ENCODE peak calls at places on chromosomes 11 and 22, in five cellular contexts. G, U, L, B and H are unnamed samples.
A peak's percentile ranks its signal among the peaks of the same experiment; 100 is the strongest.

GRCh38 chr11:124581817-124582216 is 12.0 kb downstream of the OR8A1 start:
- DNase-seq in L (no peak), B (no peak), U (no peak), G (no peak), H (no peak)

GRCh38 chr22:26589845-26590524 is at the start of gene TPST2:
- DNase-seq in U (peak; percentile 91), B (no peak), L (peak; percentile 76), G (peak; percentile 65), H (peak; percentile 73)

GRCh38 chr11:59221438-59221837 is 8.7 kb upstream of the MPEG1 start:
- DNase-seq in G (peak; percentile 25), L (no peak), U (no peak), B (no peak), H (peak; percentile 68)

GRCh38 chr22:39177456-39177775 is 24.9 kb upstream of the CBX7 start:
- DNase-seq in U (peak; percentile 72), G (no peak), B (no peak), L (peak; percentile 16), H (no peak)

GRCh38 chr22:35587896-35588295 is 29.2 kb downstream of the MB start:
- DNase-seq in U (no peak), L (no peak), G (no peak), B (no peak), H (no peak)

GRCh38 chr11:99020324-99021225 is at the start of gene CNTN5:
- DNase-seq in U (peak; percentile 90), L (no peak), G (peak; percentile 20), B (no peak), H (no peak)

GRCh38 chr22:23204541-23205157 is 24.3 kb downstream of the BCR start:
- DNase-seq in G (peak; percentile 38), B (no peak), U (no peak), L (no peak), H (peak; percentile 80)

GRCh38 chr22:39546889-39547586 is 14.5 kb upstream of the RPS19BP1 start:
- DNase-seq in U (no peak), B (no peak), L (no peak), G (peak; percentile 56), H (peak; percentile 53)

GRCh38 chr22:26170795-26171194 is 1.5 kb downstream of the SEZ6L start:
- DNase-seq in U (peak; percentile 91), B (no peak), G (no peak), L (no peak), H (no peak)

GRCh38 chr11:105297463-105297862 is 157.9 kb upstream of the CARD18 start:
- DNase-seq in B (no peak), U (no peak), G (peak; percentile 76), L (peak; percentile 66), H (peak; percentile 2)

GRCh38 chr22:19287076-19287724 is 4.3 kb downstream of the CLTCL1 start:
- DNase-seq in L (no peak), U (no peak), B (no peak), G (peak; percentile 83), H (peak; percentile 90)

GRCh38 chr11:102703826-102704493 is 1.6 kb downstream of the MMP27 start:
- DNase-seq in B (no peak), L (no peak), U (no peak), G (no peak), H (no peak)

GRCh38 chr22:46851311-46851710 is 88.9 kb downstream of the TBC1D22A start:
- DNase-seq in L (no peak), G (no peak), U (peak; percentile 45), B (no peak), H (no peak)

GRCh38 chr22:40462195-40462988 is 92.0 kb downstream of the SGSM3 start:
- DNase-seq in L (no peak), G (no peak), U (no peak), B (no peak), H (no peak)

GRCh38 chr11:120985718-120986569 is 38.0 kb upstream of the TBCEL start:
- DNase-seq in U (peak; percentile 87), B (no peak), G (peak; percentile 56), L (peak; percentile 38), H (peak; percentile 49)
- TF ChIP-seq CTCF in U (peak; percentile 69), B (peak; percentile 75), G (no peak), L (peak; percentile 16), H (peak; percentile 20)

GRCh38 chr11:122754028-122754427 is 84.3 kb upstream of the CRTAM start:
- DNase-seq in G (no peak), U (no peak), L (peak; percentile 57), B (no peak), H (no peak)
- TF ChIP-seq CTCF in G (no peak), U (no peak), L (no peak), B (no peak), H (no peak)

GRCh38 chr11:5200582-5200981 is at the start of gene OR51V1:
- DNase-seq in L (no peak), G (no peak), U (no peak), B (no peak), H (no peak)

GRCh38 chr11:5210376-5210885 is 9.9 kb upstream of the OR51V1 start:
- DNase-seq in B (no peak), L (no peak), U (peak; percentile 72), G (no peak), H (no peak)

GRCh38 chr11:5203366-5203765 is 2.9 kb upstream of the OR51V1 start:
- DNase-seq in U (no peak), L (no peak), B (no peak), G (no peak), H (no peak)

DNA sequence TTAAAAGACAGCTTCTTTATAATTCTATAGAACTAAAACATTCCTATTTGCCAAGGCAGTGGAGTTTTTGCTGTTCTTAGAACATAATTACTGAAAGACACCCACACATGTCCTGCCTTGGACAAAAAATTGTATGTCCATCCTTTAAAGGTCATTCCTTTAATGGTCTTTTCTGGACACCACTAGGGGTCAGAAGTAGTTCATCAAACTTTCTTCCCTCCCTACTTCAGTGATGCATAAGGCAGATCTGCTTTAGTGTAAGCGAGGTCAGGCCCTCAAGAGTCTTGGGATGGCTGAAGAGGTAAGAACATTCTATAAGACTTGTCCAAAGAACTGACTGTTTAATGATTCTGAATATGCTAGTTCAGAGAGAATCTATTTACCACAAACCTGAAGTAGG is 4.3 kb upstream of the OR51V1 start:
- DNase-seq in U (no peak), L (peak; percentile 72), G (peak; percentile 61), B (peak; percentile 69), H (peak; percentile 63)
- TF ChIP-seq CTCF in U (peak; percentile 82), L (peak; percentile 32), G (peak; percentile 66), B (peak; percentile 75), H (peak; percentile 58)

DNA sequence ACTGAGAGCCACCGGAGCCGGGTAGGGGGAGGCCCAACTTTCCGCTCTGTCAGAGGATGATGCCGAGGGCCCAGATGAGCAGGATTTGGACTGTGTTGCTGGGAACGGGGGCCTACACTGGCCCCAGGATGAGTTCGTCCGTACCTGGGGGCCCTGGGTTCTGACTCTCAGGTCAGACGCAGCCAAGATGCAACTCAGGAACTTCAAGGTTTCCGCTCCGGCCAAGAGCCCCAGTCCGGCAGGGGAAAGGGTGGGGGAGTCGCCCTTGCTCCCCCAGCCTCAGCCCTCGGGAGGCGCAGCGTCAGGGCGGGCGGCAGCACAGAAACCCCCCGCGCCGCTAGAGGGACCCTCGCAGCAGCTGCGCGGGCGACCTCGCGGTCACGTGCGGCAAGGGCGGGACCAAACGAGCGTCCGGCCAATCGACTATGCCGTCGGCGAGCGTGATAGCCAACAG is 241 bp upstream of the ARL2 start:
- DNase-seq in U (peak; percentile 97), B (no peak), L (peak; percentile 92), G (peak; percentile 87), H (peak; percentile 82)
- TF ChIP-seq CTCF in U (peak; percentile 71), B (peak; percentile 99), L (peak; percentile 56), G (no peak), H (no peak)

GRCh38 chr11:92885600-92885999 is 83.9 kb upstream of the MTNR1B start:
- DNase-seq in G (no peak), B (no peak), L (no peak), U (no peak), H (no peak)

GRCh38 chr11:92881940-92882339 is 87.5 kb upstream of the MTNR1B start:
- DNase-seq in B (no peak), U (no peak), G (no peak), L (no peak), H (no peak)

GRCh38 chr11:92888701-92889100 is 80.8 kb upstream of the MTNR1B start:
- DNase-seq in B (no peak), U (no peak), G (no peak), L (no peak), H (peak; percentile 25)

GRCh38 chr11:92882828-92883611 is 86.4 kb upstream of the MTNR1B start:
- DNase-seq in G (no peak), U (no peak), B (no peak), L (no peak), H (no peak)

DNA sequence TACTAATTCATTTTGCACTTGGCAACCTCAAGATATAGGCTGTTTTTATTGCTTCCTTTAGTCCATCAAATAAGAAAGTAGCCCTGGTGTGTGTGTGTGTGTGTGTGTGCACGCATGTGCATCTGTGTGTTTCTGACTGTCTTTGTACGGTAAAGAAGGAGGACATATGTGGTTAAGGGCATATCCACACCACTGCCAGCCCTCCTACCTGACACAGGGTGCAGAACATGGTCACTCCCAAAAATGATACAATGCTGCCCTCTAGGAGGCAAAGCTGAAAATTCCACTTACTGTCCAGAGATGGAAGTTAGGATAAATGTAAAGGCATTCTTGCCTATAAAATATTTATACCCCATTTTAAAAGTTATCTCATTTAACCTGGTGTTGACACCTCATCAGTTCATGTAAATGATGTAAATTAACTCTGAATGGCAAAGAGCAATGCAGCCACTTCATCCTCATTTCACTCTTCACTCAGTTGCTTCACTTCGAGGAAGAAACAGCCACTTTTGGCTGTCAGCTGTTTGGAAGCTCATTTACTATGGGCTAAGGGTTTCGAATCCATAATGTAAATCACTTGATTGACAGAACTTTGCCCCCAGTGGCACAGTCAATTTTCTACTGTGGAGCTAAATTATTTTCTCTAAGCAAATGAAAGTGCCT is 83.1 kb upstream of the MTNR1B start:
- DNase-seq in G (peak; percentile 41), L (peak; percentile 37), B (peak; percentile 42), U (peak; percentile 82), H (peak; percentile 76)
- TF ChIP-seq CTCF in G (peak; percentile 80), L (peak; percentile 24), B (peak; percentile 75), U (peak; percentile 88), H (peak; percentile 80)

GRCh38 chr11:40170076-40170475 is 1289.4 kb downstream of the LRRC4C start:
- DNase-seq in B (no peak), U (no peak), G (peak; percentile 56), L (no peak), H (peak; percentile 48)

GRCh38 chr11:40166892-40167291 is 1292.6 kb downstream of the LRRC4C start:
- DNase-seq in L (no peak), B (no peak), G (peak; percentile 50), U (no peak), H (peak; percentile 34)

GRCh38 chr11:40162901-40163300 is 1296.6 kb downstream of the LRRC4C start:
- DNase-seq in L (no peak), B (no peak), U (no peak), G (no peak), H (no peak)

DNA sequence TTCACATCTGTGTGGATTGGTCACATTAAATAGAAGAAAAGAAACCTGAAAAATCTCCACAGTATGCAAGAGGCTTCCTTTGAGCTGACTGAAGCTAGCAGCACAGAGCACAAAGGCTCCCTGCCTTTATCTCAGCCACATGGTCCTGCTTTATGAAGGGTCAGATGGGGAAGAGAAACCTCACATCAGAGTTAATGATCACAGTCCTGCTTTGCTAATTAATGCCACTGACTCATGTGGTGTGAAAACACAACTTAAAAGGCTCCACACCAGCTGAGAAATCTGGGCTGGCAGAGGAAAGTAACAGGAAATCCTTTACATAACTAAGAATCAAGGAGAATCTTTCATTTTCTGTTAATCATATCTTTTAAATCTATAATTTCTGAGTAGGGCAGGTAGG is 1291.0 kb downstream of the LRRC4C start:
- DNase-seq in B (no peak), G (peak; percentile 32), L (no peak), U (peak; percentile 50), H (no peak)
- TF ChIP-seq CTCF in B (no peak), G (no peak), L (no peak), U (no peak), H (no peak)